ENCODE peak calls at places on chromosome 15, in four cellular contexts. Y, Q, F and H are unnamed samples.

GRCh38 chr15:51796777-51797474 is 32.5 kb upstream of the TMOD3 start:
- DNase-seq in Y (no peak), Q (no peak), F (no peak), H (no peak)

GRCh38 chr15:40483919-40484318 is 13.1 kb downstream of the CHST14 start:
- DNase-seq in Q (no peak), F (no peak), Y (no peak), H (no peak)

GRCh38 chr15:35290301-35290721 is 205.2 kb upstream of the NANOGP8 start:
- DNase-seq in Y (no peak), Q (no peak), F (no peak), H (no peak)

GRCh38 chr15:83570756-83571155 is 83.2 kb upstream of the ADAMTSL3 start:
- DNase-seq in Q (no peak), F (no peak), Y (no peak), H (no peak)

GRCh38 chr15:63509056-63509696 is 4.8 kb downstream of the USP3 start:
- DNase-seq in Y (no peak), F (no peak), Q (no peak), H (no peak)

GRCh38 chr15:65259367-65259781 is 27.3 kb downstream of the PARP16 start:
- DNase-seq in F (peak; percentile 83), Q (no peak), Y (no peak), H (no peak)

GRCh38 chr15:48522911-48523310 is 122.6 kb downstream of the FBN1 start:
- DNase-seq in Y (no peak), Q (no peak), F (no peak), H (no peak)

GRCh38 chr15:90142216-90143175 is 40.2 kb upstream of the IDH2 start:
- DNase-seq in F (no peak), Q (no peak), Y (no peak), H (no peak)

GRCh38 chr15:42494998-42495360 is 455 bp upstream of the SNAP23 start:
- DNase-seq in F (no peak), Q (no peak), Y (peak; percentile 27), H (no peak)

GRCh38 chr15:21261396-21261964 is 178.8 kb downstream of the POTEB3 start:
- DNase-seq in F (peak; percentile 19), Y (no peak), Q (peak; percentile 41), H (no peak)

GRCh38 chr15:63196846-63197245 is 7.4 kb downstream of the RAB8B start:
- DNase-seq in Y (peak; percentile 45), Q (no peak), F (no peak), H (no peak)

GRCh38 chr15:95341686-95342085 is 988.8 kb upstream of the NR2F2 start:
- DNase-seq in Q (no peak), Y (no peak), F (no peak), H (no peak)

GRCh38 chr15:40160021-40160420 is 848 bp upstream of the BUB1B start:
- DNase-seq in F (no peak), Y (no peak), Q (no peak), H (no peak)

DNA sequence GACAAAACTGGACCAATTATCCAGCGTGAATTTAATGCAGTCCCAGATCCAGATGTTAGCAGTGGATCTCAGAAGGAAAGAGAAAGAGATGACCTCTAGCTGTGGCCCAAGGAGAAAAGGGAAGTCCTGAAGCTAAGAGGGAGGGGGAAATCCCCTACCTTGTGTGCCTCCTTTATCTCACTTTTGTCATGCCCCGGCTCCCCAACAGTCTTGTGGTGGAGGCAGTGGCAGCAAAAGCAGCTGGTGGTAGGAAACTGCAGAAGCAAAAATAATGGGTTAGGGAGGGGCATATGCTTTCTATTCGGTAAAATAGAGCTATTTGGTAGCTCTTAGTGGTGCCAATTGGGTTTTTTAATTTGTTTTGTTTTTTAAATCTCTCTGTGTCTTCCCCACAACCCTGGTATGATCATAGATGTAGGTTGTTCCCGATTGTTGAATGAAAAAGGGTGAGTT is 56.5 kb downstream of the MCTP2 start:
- DNase-seq in Y (peak; percentile 14), F (no peak), Q (no peak), H (no peak)
- H3K4me3 ChIP-seq in Y (no peak overlapping the region), F (no peak overlapping the region), Q (no peak overlapping the region), H (no peak overlapping the region)

GRCh38 chr15:72509484-72509883 is 35.4 kb downstream of the ARIH1 start:
- DNase-seq in Q (no peak), Y (no peak), F (no peak), H (no peak)
- TF ChIP-seq CTCF in Q (no peak), Y (no peak), F (no peak), H (no peak)

GRCh38 chr15:101424984-101425383 is 64.5 kb downstream of the PCSK6 start:
- DNase-seq in Y (no peak), Q (no peak), F (no peak), H (no peak)
- H3K27me3 ChIP-seq in Y (no peaks in the 10 kb centered on the region), Q (no peaks in the 10 kb centered on the region), F (no peaks in the 10 kb centered on the region), H (no peaks in the 10 kb centered on the region)

GRCh38 chr15:28876131-28876844 is 9.5 kb upstream of the APBA2 start:
- DNase-seq in Y (no peak), F (no peak), Q (peak; percentile 85), H (no peak)
- H3K4me3 ChIP-seq in Y (no peak overlapping the region), F (no peak overlapping the region), Q (peak overlapping the region; percentile 14), H (no peak overlapping the region)